ENCODE peak calls at places on chromosomes 3 and 15, in ten cellular contexts. One of them, this sample, is unnamed.

GRCh38 chr15:70236306-70237103 is 138.8 kb upstream of the TLE3 start:
- DNase-seq in HCT116: no peak
- DNase-seq in GM12878: no peak
- DNase-seq in esophagus muscularis mucosa: no peak
- DNase-seq in breast epithelium: no peak
- DNase-seq in stomach: no peak
- DNase-seq in K562: no peak
- DNase-seq in suprapubic skin: no peak
- DNase-seq in transverse colon: no peak
- DNase-seq in HepG2: no peak
- DNase-seq in this sample: no peak

GRCh38 chr3:131432441-131432840 is 50.9 kb downstream of the NUDT16 start:
- DNase-seq in breast epithelium: no peak
- DNase-seq in transverse colon: no peak
- DNase-seq in K562: no peak
- DNase-seq in suprapubic skin: no peak
- DNase-seq in stomach: no peak
- DNase-seq in GM12878: no peak
- DNase-seq in HepG2: no peak
- DNase-seq in HCT116: no peak
- DNase-seq in esophagus muscularis mucosa: no peak
- DNase-seq in this sample: no peak

GRCh38 chr3:32956750-32957570 is 5.5 kb downstream of the CCR4 start:
- DNase-seq in breast epithelium: no peak
- DNase-seq in GM12878: no peak
- DNase-seq in esophagus muscularis mucosa: peak; percentile 39
- DNase-seq in stomach: no peak
- DNase-seq in suprapubic skin: no peak
- DNase-seq in HCT116: no peak
- DNase-seq in K562: no peak
- DNase-seq in transverse colon: no peak
- DNase-seq in HepG2: no peak
- DNase-seq in this sample: no peak

GRCh38 chr3:176274161-176274560 is 923.1 kb downstream of the TBL1XR1 start:
- DNase-seq in stomach: no peak
- DNase-seq in esophagus muscularis mucosa: no peak
- DNase-seq in transverse colon: no peak
- DNase-seq in HepG2: no peak
- DNase-seq in HCT116: no peak
- DNase-seq in breast epithelium: no peak
- DNase-seq in K562: no peak
- DNase-seq in GM12878: no peak
- DNase-seq in suprapubic skin: no peak
- DNase-seq in this sample: no peak

GRCh38 chr3:40452562-40452875 is 4.6 kb upstream of the RPL14 start:
- DNase-seq in esophagus muscularis mucosa: no peak
- DNase-seq in HCT116: no peak
- DNase-seq in suprapubic skin: no peak
- DNase-seq in GM12878: no peak
- DNase-seq in transverse colon: no peak
- DNase-seq in breast epithelium: no peak
- DNase-seq in HepG2: no peak
- DNase-seq in stomach: no peak
- DNase-seq in K562: no peak
- DNase-seq in this sample: no peak

GRCh38 chr15:64354683-64355558 is 1.1 kb downstream of the CSNK1G1 start:
- DNase-seq in breast epithelium: no peak
- DNase-seq in suprapubic skin: no peak
- DNase-seq in transverse colon: no peak
- DNase-seq in esophagus muscularis mucosa: no peak
- DNase-seq in K562: no peak
- DNase-seq in HepG2: no peak
- DNase-seq in HCT116: no peak
- DNase-seq in stomach: no peak
- DNase-seq in GM12878: no peak
- DNase-seq in this sample: no peak

GRCh38 chr3:99817047-99817436 is 620 bp upstream of the CMSS1 start:
- DNase-seq in HCT116: no peak
- DNase-seq in HepG2: no peak
- DNase-seq in suprapubic skin: no peak
- DNase-seq in transverse colon: peak; percentile 14
- DNase-seq in breast epithelium: no peak
- DNase-seq in stomach: no peak
- DNase-seq in esophagus muscularis mucosa: no peak
- DNase-seq in GM12878: no peak
- DNase-seq in K562: peak; percentile 18
- DNase-seq in this sample: no peak

GRCh38 chr15:92801412-92801773 is 98.7 kb upstream of the CHD2 start:
- DNase-seq in HCT116: peak; percentile 89
- DNase-seq in suprapubic skin: no peak
- DNase-seq in transverse colon: peak; percentile 35
- DNase-seq in stomach: no peak
- DNase-seq in breast epithelium: no peak
- DNase-seq in GM12878: no peak
- DNase-seq in HepG2: no peak
- DNase-seq in esophagus muscularis mucosa: no peak
- DNase-seq in K562: no peak
- DNase-seq in this sample: no peak

GRCh38 chr3:16013563-16013962 is 160.9 kb upstream of the GALNT15 start:
- DNase-seq in stomach: no peak
- DNase-seq in esophagus muscularis mucosa: no peak
- DNase-seq in transverse colon: no peak
- DNase-seq in K562: no peak
- DNase-seq in HCT116: no peak
- DNase-seq in GM12878: no peak
- DNase-seq in breast epithelium: no peak
- DNase-seq in HepG2: no peak
- DNase-seq in suprapubic skin: no peak
- DNase-seq in this sample: no peak

GRCh38 chr15:85804481-85805165 is 9.9 kb upstream of the KLHL25 start:
- DNase-seq in breast epithelium: no peak
- DNase-seq in suprapubic skin: no peak
- DNase-seq in GM12878: no peak
- DNase-seq in transverse colon: no peak
- DNase-seq in HepG2: no peak
- DNase-seq in HCT116: no peak
- DNase-seq in esophagus muscularis mucosa: no peak
- DNase-seq in stomach: no peak
- DNase-seq in K562: no peak
- DNase-seq in this sample: no peak

GRCh38 chr3:35639251-35640185 is at the start of gene ARPP21:
- DNase-seq in K562: no peak
- DNase-seq in GM12878: no peak
- DNase-seq in breast epithelium: no peak
- DNase-seq in suprapubic skin: no peak
- DNase-seq in transverse colon: no peak
- DNase-seq in esophagus muscularis mucosa: no peak
- DNase-seq in HCT116: no peak
- DNase-seq in HepG2: no peak
- DNase-seq in stomach: no peak
- DNase-seq in this sample: peak; percentile 10

GRCh38 chr3:160481856-160482255 is 32.3 kb upstream of the TRIM59 start:
- DNase-seq in esophagus muscularis mucosa: no peak
- DNase-seq in transverse colon: no peak
- DNase-seq in HCT116: no peak
- DNase-seq in HepG2: peak; percentile 8
- DNase-seq in suprapubic skin: no peak
- DNase-seq in K562: no peak
- DNase-seq in breast epithelium: no peak
- DNase-seq in stomach: no peak
- DNase-seq in GM12878: no peak
- DNase-seq in this sample: no peak

GRCh38 chr3:160480931-160481330 is 31.3 kb upstream of the TRIM59 start:
- DNase-seq in HCT116: no peak
- DNase-seq in K562: no peak
- DNase-seq in HepG2: no peak
- DNase-seq in stomach: no peak
- DNase-seq in transverse colon: no peak
- DNase-seq in esophagus muscularis mucosa: no peak
- DNase-seq in breast epithelium: no peak
- DNase-seq in suprapubic skin: no peak
- DNase-seq in GM12878: no peak
- DNase-seq in this sample: no peak

GRCh38 chr3:160485931-160486330 is 36.3 kb upstream of the TRIM59 start:
- DNase-seq in HepG2: no peak
- DNase-seq in GM12878: no peak
- DNase-seq in esophagus muscularis mucosa: no peak
- DNase-seq in suprapubic skin: no peak
- DNase-seq in stomach: no peak
- DNase-seq in transverse colon: no peak
- DNase-seq in K562: no peak
- DNase-seq in breast epithelium: no peak
- DNase-seq in HCT116: no peak
- DNase-seq in this sample: no peak

GRCh38 chr3:160479376-160479775 is 29.8 kb upstream of the TRIM59 start:
- DNase-seq in HepG2: no peak
- DNase-seq in GM12878: no peak
- DNase-seq in stomach: no peak
- DNase-seq in esophagus muscularis mucosa: no peak
- DNase-seq in transverse colon: no peak
- DNase-seq in breast epithelium: no peak
- DNase-seq in HCT116: no peak
- DNase-seq in K562: no peak
- DNase-seq in suprapubic skin: no peak
- DNase-seq in this sample: no peak

GRCh38 chr3:160482796-160483195 is 33.2 kb upstream of the TRIM59 start:
- DNase-seq in suprapubic skin: no peak
- DNase-seq in K562: no peak
- DNase-seq in HCT116: no peak
- DNase-seq in stomach: no peak
- DNase-seq in HepG2: no peak
- DNase-seq in GM12878: no peak
- DNase-seq in esophagus muscularis mucosa: no peak
- DNase-seq in transverse colon: no peak
- DNase-seq in breast epithelium: no peak
- DNase-seq in this sample: no peak
- TF ChIP-seq POLR2AphosphoS5 in suprapubic skin: no peak
- TF ChIP-seq POLR2AphosphoS5 in K562: no peak
- TF ChIP-seq POLR2AphosphoS5 in HCT116: no peak
- TF ChIP-seq POLR2AphosphoS5 in stomach: no peak
- TF ChIP-seq POLR2AphosphoS5 in HepG2: no peak
- TF ChIP-seq POLR2AphosphoS5 in GM12878: no peak
- TF ChIP-seq POLR2AphosphoS5 in esophagus muscularis mucosa: no peak
- TF ChIP-seq POLR2AphosphoS5 in transverse colon: no peak
- TF ChIP-seq POLR2AphosphoS5 in breast epithelium: no peak
- TF ChIP-seq POLR2AphosphoS5 in this sample: no peak

GRCh38 chr15:59131955-59132562 is 27.1 kb downstream of the CCNB2 start:
- DNase-seq in suprapubic skin: no peak
- DNase-seq in K562: no peak
- DNase-seq in GM12878: no peak
- DNase-seq in stomach: no peak
- DNase-seq in transverse colon: peak; percentile 28
- DNase-seq in breast epithelium: no peak
- DNase-seq in HCT116: no peak
- DNase-seq in HepG2: no peak
- DNase-seq in esophagus muscularis mucosa: no peak
- DNase-seq in this sample: no peak
- TF ChIP-seq POLR2AphosphoS5 in suprapubic skin: no peak
- TF ChIP-seq POLR2AphosphoS5 in K562: no peak
- TF ChIP-seq POLR2AphosphoS5 in GM12878: no peak
- TF ChIP-seq POLR2AphosphoS5 in stomach: no peak
- TF ChIP-seq POLR2AphosphoS5 in transverse colon: peak; percentile 68
- TF ChIP-seq POLR2AphosphoS5 in breast epithelium: no peak
- TF ChIP-seq POLR2AphosphoS5 in HCT116: no peak
- TF ChIP-seq POLR2AphosphoS5 in HepG2: no peak
- TF ChIP-seq POLR2AphosphoS5 in esophagus muscularis mucosa: no peak
- TF ChIP-seq POLR2AphosphoS5 in this sample: peak; percentile 35

DNA sequence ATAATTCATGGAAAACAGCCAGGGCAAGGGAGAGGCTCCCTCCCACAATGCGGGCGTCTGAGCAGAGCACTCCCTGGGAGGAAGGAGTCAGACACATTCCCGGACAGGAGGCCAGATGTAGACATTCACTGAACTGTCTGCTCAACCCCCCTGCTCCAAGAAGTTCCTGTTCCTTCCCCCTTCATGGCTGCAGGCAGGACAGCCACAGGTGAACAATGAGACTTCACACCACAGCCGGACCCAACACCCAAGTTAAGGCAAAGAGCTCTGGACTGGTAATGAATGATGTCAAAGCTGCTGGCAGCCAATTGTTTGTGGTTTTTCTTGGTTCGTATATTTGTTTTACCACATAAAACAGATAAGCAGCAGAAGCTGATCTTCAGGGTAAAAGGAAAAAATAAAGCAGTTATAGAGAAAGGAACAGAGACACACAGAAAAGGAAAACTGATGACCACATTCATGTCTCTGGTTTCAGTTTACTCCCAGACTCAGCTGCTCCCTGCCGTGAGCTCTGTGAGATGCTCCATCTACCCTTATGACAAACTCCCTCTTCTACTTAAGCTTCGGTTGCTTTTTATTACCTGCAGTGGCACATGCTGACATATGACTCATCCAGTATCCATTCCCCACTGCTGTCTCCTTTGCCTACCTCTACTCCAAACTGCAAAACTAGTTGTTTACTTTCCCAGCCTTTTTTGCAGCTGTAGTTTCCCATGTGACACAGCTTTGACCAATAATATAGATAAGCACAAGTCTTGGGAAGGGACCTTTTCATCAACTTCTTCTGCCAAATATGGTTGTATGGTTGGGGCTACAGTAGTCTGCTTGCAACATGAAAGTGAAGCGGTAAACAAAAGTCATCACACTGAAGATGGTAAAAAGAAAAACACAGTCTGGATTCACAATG is 33.1 kb downstream of the DZIP1L start:
- DNase-seq in HepG2: peak; percentile 22
- DNase-seq in breast epithelium: no peak
- DNase-seq in transverse colon: no peak
- DNase-seq in HCT116: peak; percentile 42
- DNase-seq in K562: no peak
- DNase-seq in suprapubic skin: no peak
- DNase-seq in GM12878: peak; percentile 27
- DNase-seq in esophagus muscularis mucosa: peak; percentile 70
- DNase-seq in stomach: peak; percentile 47
- DNase-seq in this sample: no peak
- TF ChIP-seq POLR2AphosphoS5 in HepG2: no peak
- TF ChIP-seq POLR2AphosphoS5 in breast epithelium: no peak
- TF ChIP-seq POLR2AphosphoS5 in transverse colon: no peak
- TF ChIP-seq POLR2AphosphoS5 in HCT116: no peak
- TF ChIP-seq POLR2AphosphoS5 in K562: no peak
- TF ChIP-seq POLR2AphosphoS5 in suprapubic skin: no peak
- TF ChIP-seq POLR2AphosphoS5 in GM12878: no peak
- TF ChIP-seq POLR2AphosphoS5 in esophagus muscularis mucosa: peak; percentile 3
- TF ChIP-seq POLR2AphosphoS5 in stomach: no peak
- TF ChIP-seq POLR2AphosphoS5 in this sample: no peak

DNA sequence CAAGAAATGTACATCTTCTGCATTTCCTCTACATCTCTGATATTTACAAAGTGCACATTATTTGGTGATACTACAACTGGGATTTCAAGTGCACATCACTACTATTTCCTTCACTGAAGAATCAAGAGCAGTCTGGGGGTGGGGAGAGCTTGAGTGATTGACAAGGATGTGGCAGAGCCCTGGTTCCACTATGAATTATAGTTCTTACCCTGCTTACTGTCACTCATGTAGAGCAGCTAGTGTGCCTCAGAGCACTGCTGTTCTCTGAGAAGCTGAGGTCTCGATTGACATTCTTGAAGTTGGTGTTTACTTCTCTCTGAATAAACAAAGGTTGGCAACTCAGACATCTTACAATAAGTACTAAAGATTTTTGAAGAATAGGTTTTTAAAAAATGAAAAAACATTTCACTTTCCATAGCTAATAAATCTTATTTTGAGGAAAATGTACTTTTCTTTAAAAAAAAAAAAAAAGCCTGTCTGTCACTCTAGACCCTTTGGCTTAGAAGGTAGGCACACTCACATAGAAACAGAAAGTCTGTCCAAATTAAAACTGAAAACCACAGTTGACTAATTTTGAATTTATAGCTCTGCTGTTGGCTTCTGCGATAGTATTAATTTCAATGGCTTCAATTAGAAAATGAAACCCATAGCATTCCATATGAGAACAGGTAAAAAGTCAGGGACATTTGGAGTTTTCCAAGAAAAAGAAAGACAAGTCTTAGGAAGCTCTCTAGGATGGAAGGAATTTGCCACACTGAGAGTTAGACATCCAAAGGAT is 5.6 kb downstream of the GREM1 start:
- DNase-seq in K562: no peak
- DNase-seq in stomach: no peak
- DNase-seq in breast epithelium: no peak
- DNase-seq in HCT116: no peak
- DNase-seq in HepG2: no peak
- DNase-seq in esophagus muscularis mucosa: no peak
- DNase-seq in transverse colon: no peak
- DNase-seq in suprapubic skin: no peak
- DNase-seq in GM12878: peak; percentile 37
- DNase-seq in this sample: peak; percentile 31
- TF ChIP-seq POLR2AphosphoS5 in K562: no peak
- TF ChIP-seq POLR2AphosphoS5 in stomach: no peak
- TF ChIP-seq POLR2AphosphoS5 in breast epithelium: no peak
- TF ChIP-seq POLR2AphosphoS5 in HCT116: no peak
- TF ChIP-seq POLR2AphosphoS5 in HepG2: no peak
- TF ChIP-seq POLR2AphosphoS5 in esophagus muscularis mucosa: no peak
- TF ChIP-seq POLR2AphosphoS5 in transverse colon: no peak
- TF ChIP-seq POLR2AphosphoS5 in suprapubic skin: no peak
- TF ChIP-seq POLR2AphosphoS5 in GM12878: no peak
- TF ChIP-seq POLR2AphosphoS5 in this sample: no peak